ENCODE peak calls at places on chromosomes 16 and 17, in five cellular contexts. One of them, this sample, is unnamed.

GRCh38 chr16:9049241-9049640 is 42.2 kb upstream of the HAPSTR1 start:
- DNase-seq in A549: no peak
- DNase-seq in effector CD4-positive, alpha-beta T cell: no peak
- DNase-seq in neural progenitor cell: no peak
- DNase-seq in H54: no peak
- DNase-seq in this sample: no peak

GRCh38 chr17:78315355-78316114 is 44.3 kb downstream of the SOCS3 start:
- DNase-seq in A549: peak; percentile 99
- DNase-seq in effector CD4-positive, alpha-beta T cell: peak; percentile 30
- DNase-seq in neural progenitor cell: no peak
- DNase-seq in H54: peak; percentile 92
- DNase-seq in this sample: peak; percentile 36

GRCh38 chr16:3175157-3176153 is 12.5 kb upstream of the OR1F1 start:
- DNase-seq in A549: peak; percentile 71
- DNase-seq in effector CD4-positive, alpha-beta T cell: no peak
- DNase-seq in neural progenitor cell: peak; percentile 53
- DNase-seq in H54: peak; percentile 76
- DNase-seq in this sample: peak; percentile 43

GRCh38 chr16:4215106-4215505 is 26.8 kb downstream of the SRL start:
- DNase-seq in A549: no peak
- DNase-seq in effector CD4-positive, alpha-beta T cell: no peak
- DNase-seq in neural progenitor cell: no peak
- DNase-seq in H54: no peak
- DNase-seq in this sample: no peak

GRCh38 chr16:715448-716249 is 731 bp downstream of the METRN start:
- DNase-seq in A549: no peak
- DNase-seq in effector CD4-positive, alpha-beta T cell: no peak
- DNase-seq in neural progenitor cell: peak; percentile 83
- DNase-seq in H54: no peak
- DNase-seq in this sample: peak; percentile 61

GRCh38 chr16:84982434-84982833 is 28.9 kb downstream of the ZDHHC7 start:
- DNase-seq in A549: no peak
- DNase-seq in effector CD4-positive, alpha-beta T cell: no peak
- DNase-seq in neural progenitor cell: no peak
- DNase-seq in H54: no peak
- DNase-seq in this sample: no peak

GRCh38 chr17:7208754-7209460 is 10.7 kb downstream of the DLG4 start:
- DNase-seq in A549: no peak
- DNase-seq in effector CD4-positive, alpha-beta T cell: no peak
- DNase-seq in neural progenitor cell: peak; percentile 57
- DNase-seq in H54: no peak
- DNase-seq in this sample: no peak

GRCh38 chr16:52095466-52095865 is 451.5 kb downstream of the TOX3 start:
- DNase-seq in A549: no peak
- DNase-seq in effector CD4-positive, alpha-beta T cell: no peak
- DNase-seq in neural progenitor cell: no peak
- DNase-seq in H54: no peak
- DNase-seq in this sample: no peak

GRCh38 chr17:77449373-77449907 is 308.7 kb downstream of the SEC14L1 start:
- DNase-seq in A549: no peak
- DNase-seq in effector CD4-positive, alpha-beta T cell: no peak
- DNase-seq in neural progenitor cell: no peak
- DNase-seq in H54: no peak
- DNase-seq in this sample: no peak

GRCh38 chr17:27564463-27564862 is 66.5 kb upstream of the LGALS9 start:
- DNase-seq in A549: no peak
- DNase-seq in effector CD4-positive, alpha-beta T cell: no peak
- DNase-seq in neural progenitor cell: no peak
- DNase-seq in H54: no peak
- DNase-seq in this sample: no peak

GRCh38 chr17:50584749-50585148 is 24.2 kb downstream of the CACNA1G start:
- DNase-seq in A549: no peak
- DNase-seq in effector CD4-positive, alpha-beta T cell: no peak
- DNase-seq in neural progenitor cell: no peak
- DNase-seq in H54: no peak
- DNase-seq in this sample: no peak

GRCh38 chr17:47949951-47950350 is 7.7 kb downstream of the PRR15L start:
- DNase-seq in A549: no peak
- DNase-seq in effector CD4-positive, alpha-beta T cell: no peak
- DNase-seq in neural progenitor cell: no peak
- DNase-seq in H54: no peak
- DNase-seq in this sample: no peak

GRCh38 chr17:37488607-37489196 is 989 bp upstream of the DUSP14 start:
- DNase-seq in A549: peak; percentile 93
- DNase-seq in effector CD4-positive, alpha-beta T cell: peak; percentile 47
- DNase-seq in neural progenitor cell: peak; percentile 61
- DNase-seq in H54: peak; percentile 92
- DNase-seq in this sample: peak; percentile 70

GRCh38 chr16:82043680-82044584 is 8.9 kb downstream of the HSD17B2 start:
- DNase-seq in A549: no peak
- DNase-seq in effector CD4-positive, alpha-beta T cell: no peak
- DNase-seq in neural progenitor cell: peak; percentile 56
- DNase-seq in H54: peak; percentile 15
- DNase-seq in this sample: no peak

GRCh38 chr17:73286863-73287296 is 24.9 kb downstream of the CDC42EP4 start:
- DNase-seq in A549: no peak
- DNase-seq in effector CD4-positive, alpha-beta T cell: no peak
- DNase-seq in neural progenitor cell: no peak
- DNase-seq in H54: no peak
- DNase-seq in this sample: no peak

GRCh38 chr17:37490022-37490587 is 414 bp downstream of the DUSP14 start:
- DNase-seq in A549: peak; percentile 46
- DNase-seq in effector CD4-positive, alpha-beta T cell: peak; percentile 63
- DNase-seq in neural progenitor cell: peak; percentile 78
- DNase-seq in H54: no peak
- DNase-seq in this sample: peak; percentile 70

GRCh38 chr16:69928856-69929400 is 22.2 kb upstream of the CLEC18A start:
- DNase-seq in A549: no peak
- DNase-seq in effector CD4-positive, alpha-beta T cell: no peak
- DNase-seq in neural progenitor cell: no peak
- DNase-seq in H54: no peak
- DNase-seq in this sample: no peak

GRCh38 chr16:11560701-11561439 is 25.8 kb downstream of the LITAF start:
- DNase-seq in A549: no peak
- DNase-seq in effector CD4-positive, alpha-beta T cell: peak; percentile 70
- DNase-seq in neural progenitor cell: peak; percentile 31
- DNase-seq in H54: no peak
- DNase-seq in this sample: no peak

GRCh38 chr17:40471856-40472732 is 28.8 kb downstream of the IGFBP4 start:
- DNase-seq in A549: no peak
- DNase-seq in effector CD4-positive, alpha-beta T cell: no peak
- DNase-seq in neural progenitor cell: no peak
- DNase-seq in H54: no peak
- DNase-seq in this sample: no peak

GRCh38 chr17:29590979-29591736 is 1.7 kb upstream of the GIT1 start:
- DNase-seq in A549: peak; percentile 91
- DNase-seq in effector CD4-positive, alpha-beta T cell: no peak
- DNase-seq in neural progenitor cell: peak; percentile 76
- DNase-seq in H54: peak; percentile 50
- DNase-seq in this sample: peak; percentile 60

GRCh38 chr16:85462405-85463227 is 150.5 kb upstream of the GSE1 start:
- DNase-seq in A549: no peak
- DNase-seq in effector CD4-positive, alpha-beta T cell: no peak
- DNase-seq in neural progenitor cell: peak; percentile 54
- DNase-seq in H54: peak; percentile 41
- DNase-seq in this sample: peak; percentile 75

GRCh38 chr17:64187093-64187895 is 57.4 kb upstream of the ERN1 start:
- DNase-seq in A549: no peak
- DNase-seq in effector CD4-positive, alpha-beta T cell: no peak
- DNase-seq in neural progenitor cell: no peak
- DNase-seq in H54: no peak
- DNase-seq in this sample: no peak

This sample was measured in iPS-NIHi11.